ENCODE peak calls at places on chromosome 3, in ten cellular contexts. S, X, F, P, C, Z, M, K, H and T are unnamed samples.

GRCh38 chr3:153209596-153209995 is 47.6 kb downstream of the RAP2B start:
- DNase-seq in Z (no peak), P (peak; percentile 68), H (peak; percentile 78), C (no peak), S (no peak), X (no peak), K (peak; percentile 81), M (no peak), F (no peak), T (peak; percentile 73)

GRCh38 chr3:89144080-89144479 is 36.7 kb downstream of the EPHA3 start:
- DNase-seq in X (no peak), S (no peak), K (no peak), P (no peak), M (no peak), C (no peak), Z (no peak), F (no peak), H (no peak), T (no peak)

GRCh38 chr3:192833177-192833890 is 84.3 kb downstream of the MB21D2 start:
- DNase-seq in C (no peak), P (peak; percentile 89), X (no peak), S (no peak), K (no peak), F (no peak), H (peak; percentile 92), M (no peak), Z (no peak), T (no peak)

GRCh38 chr3:53169045-53169831 is 8.2 kb downstream of the PRKCD start:
- DNase-seq in M (peak; percentile 71), X (peak; percentile 49), F (no peak), C (peak; percentile 53), H (no peak), P (no peak), K (no peak), Z (no peak), S (no peak), T (peak; percentile 68)

GRCh38 chr3:183287301-183287971 is 34.4 kb downstream of the B3GNT5 start:
- DNase-seq in F (no peak), X (no peak), K (no peak), M (no peak), C (no peak), Z (no peak), S (no peak), H (peak; percentile 93), P (peak; percentile 95), T (no peak)

GRCh38 chr3:22713936-22714335 is 489.2 kb upstream of the UBE2E2 start:
- DNase-seq in F (no peak), C (no peak), Z (no peak), M (peak; percentile 2), X (no peak), P (peak; percentile 94), K (no peak), H (peak; percentile 4), S (no peak), T (no peak)

GRCh38 chr3:194129581-194130133 is 6.3 kb upstream of the HES1 start:
- DNase-seq in P (peak; percentile 87), H (no peak), X (no peak), Z (no peak), S (peak; percentile 17), M (peak; percentile 80), C (no peak), K (peak; percentile 61), F (no peak), T (no peak)

GRCh38 chr3:172315401-172316091 is 132.7 kb downstream of the GHSR start:
- DNase-seq in P (peak; percentile 81), S (peak; percentile 39), H (peak; percentile 85), K (no peak), F (no peak), X (no peak), Z (peak; percentile 53), M (no peak), C (no peak), T (no peak)

GRCh38 chr3:177569823-177570657 is 372.8 kb upstream of the TBL1XR1 start:
- DNase-seq in F (no peak), X (no peak), K (no peak), M (no peak), P (no peak), S (no peak), C (no peak), Z (no peak), H (no peak), T (no peak)

GRCh38 chr3:77191640-77192039 is 151.7 kb downstream of the ROBO2 start:
- DNase-seq in S (no peak), M (no peak), K (no peak), H (no peak), Z (no peak), P (no peak), C (no peak), F (no peak), X (no peak), T (no peak)

GRCh38 chr3:152635354-152635753 is 199.6 kb upstream of the P2RY1 start:
- DNase-seq in X (no peak), Z (no peak), F (no peak), C (no peak), P (no peak), K (no peak), H (no peak), M (no peak), S (no peak), T (no peak)

GRCh38 chr3:189982299-189982945 is 138.3 kb downstream of the P3H2 start:
- DNase-seq in S (no peak), C (no peak), K (no peak), F (no peak), Z (no peak), M (no peak), P (peak; percentile 57), X (no peak), H (peak; percentile 29), T (no peak)

GRCh38 chr3:179666436-179667035 is 13.7 kb downstream of the USP13 start:
- DNase-seq in H (no peak), P (peak; percentile 33), C (no peak), S (peak; percentile 74), M (no peak), F (peak; percentile 24), X (peak; percentile 47), Z (no peak), K (no peak), T (peak; percentile 81)

GRCh38 chr3:42803800-42804112 is 534 bp downstream of the HIGD1A start:
- DNase-seq in X (no peak), Z (no peak), K (peak; percentile 89), H (no peak), S (peak; percentile 43), C (peak; percentile 64), P (peak; percentile 29), F (no peak), M (peak; percentile 31), T (peak; percentile 70)

GRCh38 chr3:32076566-32076965 is 29.9 kb upstream of the GPD1L start:
- DNase-seq in C (no peak), K (no peak), M (no peak), Z (no peak), P (peak; percentile 62), X (no peak), F (no peak), S (no peak), H (no peak), T (no peak)

GRCh38 chr3:14414841-14415464 is 12.5 kb downstream of the SLC6A6 start:
- DNase-seq in M (no peak), C (no peak), K (no peak), S (no peak), X (no peak), P (no peak), Z (no peak), H (no peak), F (no peak), T (no peak)
- H3K27ac ChIP-seq in M (no peak overlapping the region), C (no peak overlapping the region), K (no peak overlapping the region), S (no peak overlapping the region), X (peak overlapping the region; percentile 25), P (no peak overlapping the region), Z (no peak overlapping the region), H (no peak overlapping the region), F (no peak overlapping the region), T (peak overlapping the region; percentile 68)

GRCh38 chr3:36707623-36708409 is 56.5 kb downstream of the DCLK3 start:
- DNase-seq in K (no peak), P (peak; percentile 35), X (no peak), C (peak; percentile 7), H (peak; percentile 65), M (no peak), Z (no peak), F (no peak), S (no peak), T (no peak)
- TF ChIP-seq CTCF in K (no peak), P (peak; percentile 14), X (no peak), C (peak; percentile 24), H (peak; percentile 43), M (no peak), Z (peak; percentile 34), F (no peak), S (no peak), T (no peak)

GRCh38 chr3:122942937-122943827 is 84.4 kb downstream of the SEMA5B start:
- DNase-seq in C (peak; percentile 36), X (peak; percentile 31), P (peak; percentile 39), Z (peak; percentile 11), M (peak; percentile 61), K (peak; percentile 81), H (peak; percentile 40), F (peak; percentile 80), S (peak; percentile 78), T (peak; percentile 78)
- H3K4me3 ChIP-seq in C (no peak overlapping the region), X (no peak overlapping the region), P (no peak overlapping the region), Z (no peak overlapping the region), M (no peak overlapping the region), K (no peak overlapping the region), H (no peak overlapping the region), F (no peak overlapping the region), S (no peak overlapping the region), T (no peak overlapping the region)

GRCh38 chr3:123449092-123449985 is 449 bp upstream of the ADCY5 start:
- DNase-seq in S (peak; percentile 58), H (peak; percentile 10), Z (no peak), K (peak; percentile 74), P (peak; percentile 22), C (no peak), X (no peak), F (peak; percentile 22), M (no peak), T (no peak)

GRCh38 chr3:123448503-123449091 is at the start of gene ADCY5:
- DNase-seq in Z (no peak), C (no peak), H (no peak), M (no peak), F (peak; percentile 22), X (no peak), K (peak; percentile 79), P (no peak), S (no peak), T (no peak)

GRCh38 chr3:123447749-123448502 is 964 bp downstream of the ADCY5 start:
- DNase-seq in K (no peak), Z (no peak), X (no peak), S (no peak), C (no peak), P (no peak), F (peak; percentile 19), H (no peak), M (no peak), T (no peak)

GRCh38 chr3:123451186-123451585 is 2.3 kb upstream of the ADCY5 start:
- DNase-seq in H (no peak), M (peak; percentile 60), X (no peak), K (peak; percentile 11), Z (no peak), F (no peak), C (no peak), P (no peak), S (no peak), T (no peak)

DNA sequence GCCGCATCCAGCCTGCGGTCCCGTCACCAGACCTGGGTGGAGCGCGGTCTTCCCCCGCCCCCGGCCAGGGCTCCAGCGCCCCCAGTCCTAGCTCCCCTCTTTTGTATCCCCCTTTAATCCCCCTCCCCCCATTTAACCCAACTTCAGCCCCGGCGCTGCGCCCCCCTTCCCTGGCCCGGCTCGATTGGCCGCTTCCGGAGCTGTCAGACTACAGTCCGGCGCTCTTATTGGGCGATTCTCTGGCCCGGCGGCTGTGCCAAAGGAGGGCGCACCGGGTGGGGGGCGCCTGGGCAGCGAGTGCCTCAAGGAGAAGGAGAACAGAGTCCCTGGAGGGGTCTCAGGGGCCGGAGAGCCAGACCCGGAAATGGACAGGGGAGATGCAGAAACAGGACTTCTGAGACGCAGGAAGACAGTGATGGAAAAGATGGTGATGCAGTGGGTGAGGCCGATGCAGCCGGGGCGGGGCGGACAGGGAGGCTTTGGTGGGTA is 1.1 kb upstream of the ADCY5 start:
- DNase-seq in C (no peak), H (no peak), X (no peak), Z (no peak), S (peak; percentile 53), P (peak; percentile 17), K (no peak), M (no peak), F (no peak), T (no peak)
- H3K27ac ChIP-seq in C (no peak overlapping the region), H (no peak overlapping the region), X (peak overlapping the region; percentile 62), Z (no peak overlapping the region), S (peak overlapping the region; percentile 70), P (no peak overlapping the region), K (peak overlapping the region; percentile 80), M (no peak overlapping the region), F (peak overlapping the region; percentile 80), T (no peak overlapping the region)